ENCODE peak calls at places on chromosome 19, in four cellular contexts. One of them, this sample, is unnamed.

GRCh38 chr19:49210108-49210900 is 52.7 kb downstream of the TRPM4 start:
- DNase-seq in transverse colon: peak; percentile 42
- DNase-seq in testis: peak; percentile 85
- DNase-seq in adrenal gland: peak; percentile 73
- DNase-seq in this sample: no peak

GRCh38 chr19:56076413-56076998 is 44.6 kb downstream of the ZNF787 start:
- DNase-seq in transverse colon: peak; percentile 67
- DNase-seq in testis: peak; percentile 69
- DNase-seq in adrenal gland: peak; percentile 83
- DNase-seq in this sample: peak; percentile 15

GRCh38 chr19:47848871-47849473 is 10.1 kb upstream of the TPRX2 start:
- DNase-seq in transverse colon: no peak
- DNase-seq in testis: peak; percentile 35
- DNase-seq in adrenal gland: no peak
- DNase-seq in this sample: no peak

GRCh38 chr19:28466107-28467045 is 746.6 kb downstream of the UQCRFS1 start:
- DNase-seq in transverse colon: peak; percentile 72
- DNase-seq in testis: peak; percentile 82
- DNase-seq in adrenal gland: peak; percentile 79
- DNase-seq in this sample: no peak

GRCh38 chr19:18206018-18206417 is 2.2 kb upstream of the RAB3A start:
- DNase-seq in transverse colon: no peak
- DNase-seq in testis: no peak
- DNase-seq in adrenal gland: no peak
- DNase-seq in this sample: no peak

GRCh38 chr19:33821871-33822270 is 25.2 kb downstream of the KCTD15 start:
- DNase-seq in transverse colon: no peak
- DNase-seq in testis: no peak
- DNase-seq in adrenal gland: peak; percentile 7
- DNase-seq in this sample: no peak

GRCh38 chr19:13172335-13173128 is 22.3 kb downstream of the IER2 start:
- DNase-seq in transverse colon: peak; percentile 85
- DNase-seq in testis: no peak
- DNase-seq in adrenal gland: peak; percentile 94
- DNase-seq in this sample: no peak

GRCh38 chr19:3818479-3818878 is 32.3 kb upstream of the MATK start:
- DNase-seq in transverse colon: no peak
- DNase-seq in testis: no peak
- DNase-seq in adrenal gland: no peak
- DNase-seq in this sample: no peak

GRCh38 chr19:50333737-50334617 is 4.8 kb upstream of the KCNC3 start:
- DNase-seq in transverse colon: peak; percentile 84
- DNase-seq in testis: peak; percentile 80
- DNase-seq in adrenal gland: peak; percentile 86
- DNase-seq in this sample: peak; percentile 7

GRCh38 chr19:5075603-5076002 is 106.7 kb downstream of the KDM4B start:
- DNase-seq in transverse colon: no peak
- DNase-seq in testis: no peak
- DNase-seq in adrenal gland: no peak
- DNase-seq in this sample: no peak

GRCh38 chr19:55264531-55264930 is 5.7 kb upstream of the PPP6R1 start:
- DNase-seq in transverse colon: no peak
- DNase-seq in testis: no peak
- DNase-seq in adrenal gland: no peak
- DNase-seq in this sample: no peak

GRCh38 chr19:6103217-6103644 is 7.1 kb downstream of the RFX2 start:
- DNase-seq in transverse colon: peak; percentile 56
- DNase-seq in testis: peak; percentile 44
- DNase-seq in adrenal gland: peak; percentile 95
- DNase-seq in this sample: peak; percentile 56

GRCh38 chr19:13146763-13147563 is 3.2 kb downstream of the STX10 start:
- DNase-seq in transverse colon: peak; percentile 49
- DNase-seq in testis: no peak
- DNase-seq in adrenal gland: no peak
- DNase-seq in this sample: no peak

GRCh38 chr19:2618611-2619010 is 83.9 kb downstream of the GNG7 start:
- DNase-seq in transverse colon: peak; percentile 74
- DNase-seq in testis: no peak
- DNase-seq in adrenal gland: peak; percentile 81
- DNase-seq in this sample: no peak

GRCh38 chr19:29293292-29293691 is 80.3 kb upstream of the UQCRFS1 start:
- DNase-seq in transverse colon: no peak
- DNase-seq in testis: no peak
- DNase-seq in adrenal gland: no peak
- DNase-seq in this sample: no peak

GRCh38 chr19:5697890-5698634 is 8.0 kb downstream of the RPL36 start:
- DNase-seq in transverse colon: no peak
- DNase-seq in testis: no peak
- DNase-seq in adrenal gland: peak; percentile 64
- DNase-seq in this sample: no peak

GRCh38 chr19:37817180-37817911 is 38.0 kb upstream of the ZNF573 start:
- DNase-seq in transverse colon: peak; percentile 66
- DNase-seq in testis: peak; percentile 89
- DNase-seq in adrenal gland: peak; percentile 93
- DNase-seq in this sample: no peak

GRCh38 chr19:13103961-13104847 is 1.5 kb upstream of the LYL1 start:
- DNase-seq in transverse colon: peak; percentile 76
- DNase-seq in testis: peak; percentile 46
- DNase-seq in adrenal gland: peak; percentile 80
- DNase-seq in this sample: no peak

GRCh38 chr19:2358548-2359173 is 1.4 kb upstream of the TMPRSS9 start:
- DNase-seq in transverse colon: no peak
- DNase-seq in testis: no peak
- DNase-seq in adrenal gland: no peak
- DNase-seq in this sample: no peak

GRCh38 chr19:7415163-7415856 is 66.6 kb downstream of the ARHGEF18 start:
- DNase-seq in transverse colon: no peak
- DNase-seq in testis: peak; percentile 47
- DNase-seq in adrenal gland: no peak
- DNase-seq in this sample: peak; percentile 69

GRCh38 chr19:34957830-34958751 is 5.9 kb downstream of the ZNF792 start:
- DNase-seq in transverse colon: no peak
- DNase-seq in testis: no peak
- DNase-seq in adrenal gland: no peak
- DNase-seq in this sample: no peak

GRCh38 chr19:4967738-4968461 is 1.0 kb upstream of the KDM4B start:
- DNase-seq in transverse colon: no peak
- DNase-seq in testis: peak; percentile 69
- DNase-seq in adrenal gland: no peak
- DNase-seq in this sample: no peak

GRCh38 chr19:38061294-38061693 is 154.3 kb downstream of the SIPA1L3 start:
- DNase-seq in transverse colon: no peak
- DNase-seq in testis: no peak
- DNase-seq in adrenal gland: no peak
- DNase-seq in this sample: peak; percentile 68

GRCh38 chr19:16266586-16266942 is 58.1 kb upstream of the KLF2 start:
- DNase-seq in transverse colon: no peak
- DNase-seq in testis: no peak
- DNase-seq in adrenal gland: no peak
- DNase-seq in this sample: no peak

GRCh38 chr19:33823341-33823740 is 26.7 kb downstream of the KCTD15 start:
- DNase-seq in transverse colon: no peak
- DNase-seq in testis: no peak
- DNase-seq in adrenal gland: no peak
- DNase-seq in this sample: no peak

GRCh38 chr19:1038995-1039645 is 787 bp upstream of the ABCA7 start:
- DNase-seq in transverse colon: no peak
- DNase-seq in testis: no peak
- DNase-seq in adrenal gland: no peak
- DNase-seq in this sample: no peak
- H3K27ac ChIP-seq in transverse colon: peak overlapping the region; percentile 79
- H3K27ac ChIP-seq in testis: no peak overlapping the region
- H3K27ac ChIP-seq in adrenal gland: no peak overlapping the region
- H3K27ac ChIP-seq in this sample: peak overlapping the region; percentile 52

GRCh38 chr19:31085125-31085524 is 264.1 kb downstream of the TSHZ3 start:
- DNase-seq in transverse colon: no peak
- DNase-seq in testis: no peak
- DNase-seq in adrenal gland: no peak
- DNase-seq in this sample: no peak

GRCh38 chr19:31083122-31083521 is 266.1 kb downstream of the TSHZ3 start:
- DNase-seq in transverse colon: no peak
- DNase-seq in testis: no peak
- DNase-seq in adrenal gland: no peak
- DNase-seq in this sample: no peak
- H3K4me3 ChIP-seq in transverse colon: no peak overlapping the region
- H3K4me3 ChIP-seq in testis: no peak overlapping the region
- H3K4me3 ChIP-seq in adrenal gland: no peak overlapping the region
- H3K4me3 ChIP-seq in this sample: no peak overlapping the region

GRCh38 chr19:23527797-23528196 is 132.5 kb upstream of the ZNF91 start:
- DNase-seq in transverse colon: no peak
- DNase-seq in testis: no peak
- DNase-seq in adrenal gland: no peak
- DNase-seq in this sample: no peak

GRCh38 chr19:23528376-23528775 is 133.1 kb upstream of the ZNF91 start:
- DNase-seq in transverse colon: no peak
- DNase-seq in testis: no peak
- DNase-seq in adrenal gland: no peak
- DNase-seq in this sample: no peak

GRCh38 chr19:23525265-23525862 is 130.1 kb upstream of the ZNF91 start:
- DNase-seq in transverse colon: peak; percentile 41
- DNase-seq in testis: no peak
- DNase-seq in adrenal gland: no peak
- DNase-seq in this sample: no peak

GRCh38 chr19:23523863-23524262 is 128.6 kb upstream of the ZNF91 start:
- DNase-seq in transverse colon: no peak
- DNase-seq in testis: no peak
- DNase-seq in adrenal gland: no peak
- DNase-seq in this sample: no peak

DNA sequence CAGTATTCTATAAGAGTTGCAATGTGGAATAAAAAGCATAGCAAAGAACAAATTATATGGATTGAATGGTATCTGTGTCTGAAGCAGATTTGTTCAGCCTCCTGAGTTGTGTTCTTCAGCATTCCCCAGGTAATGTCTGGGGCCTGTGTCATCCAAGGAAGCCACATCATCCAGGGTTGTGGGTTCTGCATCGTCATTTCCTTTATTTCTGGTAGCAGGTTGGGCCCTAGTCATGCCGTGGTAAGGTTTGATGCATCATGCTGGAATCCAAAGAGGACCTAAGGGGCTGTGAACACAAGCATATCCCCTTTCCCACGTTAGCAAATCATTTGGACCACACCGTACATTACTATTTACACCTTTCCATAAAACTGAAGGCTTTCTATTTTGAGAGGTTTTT is 131.0 kb upstream of the ZNF91 start:
- DNase-seq in transverse colon: no peak
- DNase-seq in testis: no peak
- DNase-seq in adrenal gland: no peak
- DNase-seq in this sample: no peak
- H3K9me3 ChIP-seq in transverse colon: no peaks in the 10 kb centered on the region
- H3K9me3 ChIP-seq in testis: no peaks in the 10 kb centered on the region
- H3K9me3 ChIP-seq in adrenal gland: no peaks in the 10 kb centered on the region
- H3K9me3 ChIP-seq in this sample: peaks cover 26% of the 10 kb centered on the region

DNA sequence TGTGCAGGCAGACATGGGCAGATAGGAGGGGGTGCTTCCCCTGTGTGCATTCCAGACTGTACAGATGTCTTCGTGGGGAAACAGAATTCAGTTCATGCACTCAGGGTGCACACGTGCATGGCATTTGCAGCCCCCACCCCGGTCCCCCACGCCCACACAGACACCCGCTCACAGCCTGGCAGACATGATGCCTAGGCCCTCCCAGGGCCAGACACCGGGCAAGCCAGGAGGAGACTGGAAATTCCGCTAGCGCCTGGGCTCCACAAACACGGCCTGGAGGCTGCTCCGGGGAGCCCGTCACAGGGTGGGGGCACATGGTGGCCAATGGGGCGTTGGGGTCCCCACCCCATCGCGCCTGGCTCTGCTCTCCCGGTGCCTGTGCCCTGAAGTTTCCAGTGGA is 3.5 kb downstream of the CILP2 start:
- DNase-seq in transverse colon: no peak
- DNase-seq in testis: no peak
- DNase-seq in adrenal gland: no peak
- DNase-seq in this sample: no peak
- H3K27ac ChIP-seq in transverse colon: no peak overlapping the region
- H3K27ac ChIP-seq in testis: no peak overlapping the region
- H3K27ac ChIP-seq in adrenal gland: no peak overlapping the region
- H3K27ac ChIP-seq in this sample: no peak overlapping the region

GRCh38 chr19:45171211-45171623 is 6.8 kb downstream of the TRAPPC6A start:
- DNase-seq in transverse colon: no peak
- DNase-seq in testis: no peak
- DNase-seq in adrenal gland: no peak
- DNase-seq in this sample: no peak

GRCh38 chr19:45169602-45170001 is 8.4 kb downstream of the TRAPPC6A start:
- DNase-seq in transverse colon: no peak
- DNase-seq in testis: no peak
- DNase-seq in adrenal gland: no peak
- DNase-seq in this sample: no peak

GRCh38 chr19:45170146-45171106 is 7.6 kb downstream of the TRAPPC6A start:
- DNase-seq in transverse colon: no peak
- DNase-seq in testis: no peak
- DNase-seq in adrenal gland: no peak
- DNase-seq in this sample: no peak

GRCh38 chr19:45166723-45167252 is 6.0 kb upstream of the NKPD1 start:
- DNase-seq in transverse colon: no peak
- DNase-seq in testis: no peak
- DNase-seq in adrenal gland: peak; percentile 73
- DNase-seq in this sample: no peak

DNA sequence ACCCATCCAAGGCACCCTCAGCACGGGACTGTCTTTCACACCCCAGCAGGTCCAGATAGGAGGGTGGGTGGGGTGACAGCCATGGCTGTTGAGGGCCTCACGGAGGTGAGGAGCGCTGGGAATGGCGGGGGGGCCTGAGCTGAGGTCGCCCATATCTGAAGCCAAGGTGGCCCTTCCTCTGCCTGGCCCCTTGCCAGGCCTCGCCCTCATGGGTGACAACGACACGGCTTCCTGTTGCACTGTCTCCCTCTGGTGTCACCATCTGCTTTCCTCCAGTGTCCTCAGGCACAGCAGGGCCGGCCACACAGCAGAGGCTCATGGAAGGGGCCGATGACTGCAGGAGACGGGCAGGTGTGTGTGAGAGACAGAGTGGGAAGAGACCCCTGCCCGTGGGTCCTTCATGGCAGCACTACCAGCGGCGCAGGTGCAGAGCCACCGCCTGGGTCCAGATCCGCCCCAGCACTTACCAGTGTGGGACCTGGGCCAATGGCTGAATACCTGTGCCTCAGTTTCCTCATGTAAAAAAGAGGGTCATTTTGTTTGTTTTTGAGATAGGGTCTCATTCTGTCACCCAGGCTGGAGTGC is 8.1 kb upstream of the NKPD1 start:
- DNase-seq in transverse colon: no peak
- DNase-seq in testis: no peak
- DNase-seq in adrenal gland: no peak
- DNase-seq in this sample: no peak
- H3K4me3 ChIP-seq in transverse colon: no peak overlapping the region
- H3K4me3 ChIP-seq in testis: no peak overlapping the region
- H3K4me3 ChIP-seq in adrenal gland: no peak overlapping the region
- H3K4me3 ChIP-seq in this sample: no peak overlapping the region